ENCODE peak calls at places on chromosome 20, in six cellular contexts. V is COR-L47, N is AG04450, J is cardiac muscle cell, L is hypothalamus, P is uterus. Y is an unnamed sample.

GRCh38 chr20:45095753-45096371 is 5.1 kb downstream of the KCNS1 start:
- DNase-seq in V (peak), N (no peak), J (peak), L (peak), P (peak), Y (peak)

GRCh38 chr20:9180480-9181257 is 111.8 kb downstream of the PLCB4 start:
- DNase-seq in V (no peak), N (no peak), J (no peak), L (no peak), P (no peak), Y (no peak)

GRCh38 chr20:11922561-11922960 is 4.9 kb downstream of the BTBD3 start:
- DNase-seq in V (no peak), N (no peak), J (no peak), L (no peak), P (no peak), Y (no peak)

GRCh38 chr20:37179671-37180524 is 550 bp upstream of the MROH8 start:
- DNase-seq in V (no peak), N (no peak), J (no peak), L (no peak), P (no peak), Y (peak)

GRCh38 chr20:37994512-37994911 is 38.7 kb downstream of the TTI1 start:
- DNase-seq in V (no peak), N (peak), J (no peak), L (no peak), P (no peak), Y (no peak)

GRCh38 chr20:7113577-7114466 is 346.3 kb downstream of the BMP2 start:
- DNase-seq in V (peak), N (no peak), J (peak), L (no peak), P (no peak), Y (no peak)

GRCh38 chr20:62839261-62839660 is 22.4 kb downstream of the TCFL5 start:
- DNase-seq in V (no peak), N (no peak), J (no peak), L (no peak), P (no peak), Y (no peak)

GRCh38 chr20:48725589-48725991 is 102.2 kb downstream of the PREX1 start:
- DNase-seq in V (no peak), N (no peak), J (no peak), L (no peak), P (no peak), Y (no peak)

GRCh38 chr20:32052792-32053362 is 835 bp downstream of the HCK start:
- DNase-seq in V (no peak), N (no peak), J (no peak), L (no peak), P (no peak), Y (no peak)

GRCh38 chr20:18705906-18706305 is 107.7 kb upstream of the SCP2D1 start:
- DNase-seq in V (peak), N (no peak), J (no peak), L (no peak), P (no peak), Y (no peak)

GRCh38 chr20:56504373-56505005 is 20.1 kb upstream of the FAM209A start:
- DNase-seq in V (no peak), N (no peak), J (peak), L (no peak), P (no peak), Y (no peak)

GRCh38 chr20:9458075-9458818 is 56.1 kb upstream of the LAMP5 start:
- DNase-seq in V (no peak), N (no peak), J (peak), L (no peak), P (no peak), Y (peak)

GRCh38 chr20:1336699-1337387 is 7.9 kb upstream of the SDCBP2 start:
- DNase-seq in V (peak), N (no peak), J (no peak), L (no peak), P (peak), Y (no peak)

GRCh38 chr20:2302369-2302768 is 6.6 kb downstream of the TGM3 start:
- DNase-seq in V (no peak), N (no peak), J (no peak), L (no peak), P (no peak), Y (no peak)

GRCh38 chr20:50227506-50227905 is 36.9 kb downstream of the CEBPB start:
- DNase-seq in V (no peak), N (no peak), J (no peak), L (no peak), P (no peak), Y (no peak)

GRCh38 chr20:46357030-46357514 is 48.8 kb upstream of the CDH22 start:
- DNase-seq in V (no peak), N (no peak), J (no peak), L (no peak), P (peak), Y (no peak)

GRCh38 chr20:18506744-18507143 is 996 bp upstream of the SEC23B start:
- DNase-seq in V (no peak), N (no peak), J (no peak), L (no peak), P (no peak), Y (no peak)

GRCh38 chr20:43987531-43987930 is 72.9 kb downstream of the TOX2 start:
- DNase-seq in V (no peak), N (no peak), J (no peak), L (no peak), P (no peak), Y (no peak)

GRCh38 chr20:19658137-19658536 is 99.9 kb upstream of the RIN2 start:
- DNase-seq in V (no peak), N (no peak), J (no peak), L (no peak), P (no peak), Y (no peak)

GRCh38 chr20:10061641-10062040 is 26.9 kb downstream of the ANKEF1 start:
- DNase-seq in V (no peak), N (no peak), J (no peak), L (no peak), P (no peak), Y (no peak)

Y was measured in AG04449.